ENCODE peak calls at places on chromosomes 16 and 17, in nine cellular contexts. One of them, this sample, is unnamed.

GRCh38 chr16:87344931-87345631 is 27.9 kb upstream of the C16orf95 start:
- DNase-seq in thoracic aorta: no peak
- DNase-seq in upper lobe of right lung: peak
- DNase-seq in OCI-LY7: no peak
- DNase-seq in NCI-H2029: no peak
- DNase-seq in stimulated activated CD4-positive, alpha-beta T cell treated with anti-CD3 and anti-CD28 coated beads, Interleukin-2, amount 100 ng/mL, for 24 hours: peak
- DNase-seq in colonic mucosa: peak
- DNase-seq in GM23338: peak
- DNase-seq in CD4-positive, alpha-beta T cell: peak
- DNase-seq in this sample: peak

GRCh38 chr17:32943647-32944191 is 15.8 kb downstream of the TMEM98 start:
- DNase-seq in stimulated activated CD4-positive, alpha-beta T cell treated with anti-CD3 and anti-CD28 coated beads, Interleukin-2, amount 100 ng/mL, for 24 hours: no peak
- DNase-seq in OCI-LY7: no peak
- DNase-seq in CD4-positive, alpha-beta T cell: no peak
- DNase-seq in NCI-H2029: no peak
- DNase-seq in thoracic aorta: no peak
- DNase-seq in upper lobe of right lung: no peak
- DNase-seq in GM23338: no peak
- DNase-seq in colonic mucosa: no peak
- DNase-seq in this sample: no peak

GRCh38 chr16:84153660-84154214 is 8.6 kb downstream of the DNAAF1 start:
- DNase-seq in GM23338: no peak
- DNase-seq in NCI-H2029: no peak
- DNase-seq in stimulated activated CD4-positive, alpha-beta T cell treated with anti-CD3 and anti-CD28 coated beads, Interleukin-2, amount 100 ng/mL, for 24 hours: no peak
- DNase-seq in OCI-LY7: no peak
- DNase-seq in colonic mucosa: no peak
- DNase-seq in thoracic aorta: no peak
- DNase-seq in upper lobe of right lung: peak
- DNase-seq in CD4-positive, alpha-beta T cell: no peak
- DNase-seq in this sample: no peak

GRCh38 chr17:2180768-2181167 is 122.8 kb downstream of the SMG6 start:
- DNase-seq in colonic mucosa: no peak
- DNase-seq in stimulated activated CD4-positive, alpha-beta T cell treated with anti-CD3 and anti-CD28 coated beads, Interleukin-2, amount 100 ng/mL, for 24 hours: no peak
- DNase-seq in OCI-LY7: no peak
- DNase-seq in GM23338: no peak
- DNase-seq in CD4-positive, alpha-beta T cell: no peak
- DNase-seq in thoracic aorta: no peak
- DNase-seq in NCI-H2029: no peak
- DNase-seq in upper lobe of right lung: no peak
- DNase-seq in this sample: no peak

GRCh38 chr17:35807371-35808144 is 1.7 kb upstream of the TAF15 start:
- DNase-seq in stimulated activated CD4-positive, alpha-beta T cell treated with anti-CD3 and anti-CD28 coated beads, Interleukin-2, amount 100 ng/mL, for 24 hours: no peak
- DNase-seq in NCI-H2029: no peak
- DNase-seq in colonic mucosa: no peak
- DNase-seq in upper lobe of right lung: no peak
- DNase-seq in CD4-positive, alpha-beta T cell: no peak
- DNase-seq in thoracic aorta: no peak
- DNase-seq in GM23338: no peak
- DNase-seq in OCI-LY7: no peak
- DNase-seq in this sample: no peak

GRCh38 chr17:61416540-61417363 is 17.1 kb downstream of the TBX2 start:
- DNase-seq in thoracic aorta: peak
- DNase-seq in CD4-positive, alpha-beta T cell: peak
- DNase-seq in colonic mucosa: peak
- DNase-seq in upper lobe of right lung: peak
- DNase-seq in NCI-H2029: peak
- DNase-seq in GM23338: peak
- DNase-seq in stimulated activated CD4-positive, alpha-beta T cell treated with anti-CD3 and anti-CD28 coated beads, Interleukin-2, amount 100 ng/mL, for 24 hours: peak
- DNase-seq in OCI-LY7: peak
- DNase-seq in this sample: peak

GRCh38 chr16:75305364-75306101 is 54.1 kb upstream of the BCAR1 start:
- DNase-seq in colonic mucosa: peak
- DNase-seq in GM23338: no peak
- DNase-seq in stimulated activated CD4-positive, alpha-beta T cell treated with anti-CD3 and anti-CD28 coated beads, Interleukin-2, amount 100 ng/mL, for 24 hours: peak
- DNase-seq in NCI-H2029: peak
- DNase-seq in upper lobe of right lung: no peak
- DNase-seq in OCI-LY7: no peak
- DNase-seq in CD4-positive, alpha-beta T cell: peak
- DNase-seq in thoracic aorta: peak
- DNase-seq in this sample: peak

GRCh38 chr17:10107320-10108165 is 90.9 kb downstream of the GAS7 start:
- DNase-seq in OCI-LY7: no peak
- DNase-seq in CD4-positive, alpha-beta T cell: no peak
- DNase-seq in thoracic aorta: no peak
- DNase-seq in GM23338: no peak
- DNase-seq in stimulated activated CD4-positive, alpha-beta T cell treated with anti-CD3 and anti-CD28 coated beads, Interleukin-2, amount 100 ng/mL, for 24 hours: no peak
- DNase-seq in upper lobe of right lung: no peak
- DNase-seq in colonic mucosa: no peak
- DNase-seq in NCI-H2029: no peak
- DNase-seq in this sample: peak

GRCh38 chr16:54370653-54371052 is 84.1 kb upstream of the IRX3 start:
- DNase-seq in stimulated activated CD4-positive, alpha-beta T cell treated with anti-CD3 and anti-CD28 coated beads, Interleukin-2, amount 100 ng/mL, for 24 hours: no peak
- DNase-seq in upper lobe of right lung: peak
- DNase-seq in NCI-H2029: no peak
- DNase-seq in colonic mucosa: no peak
- DNase-seq in OCI-LY7: no peak
- DNase-seq in GM23338: peak
- DNase-seq in CD4-positive, alpha-beta T cell: no peak
- DNase-seq in thoracic aorta: no peak
- DNase-seq in this sample: no peak

GRCh38 chr16:69523571-69523970 is 42.2 kb upstream of the NFAT5 start:
- DNase-seq in stimulated activated CD4-positive, alpha-beta T cell treated with anti-CD3 and anti-CD28 coated beads, Interleukin-2, amount 100 ng/mL, for 24 hours: no peak
- DNase-seq in colonic mucosa: peak
- DNase-seq in upper lobe of right lung: no peak
- DNase-seq in GM23338: no peak
- DNase-seq in CD4-positive, alpha-beta T cell: no peak
- DNase-seq in OCI-LY7: no peak
- DNase-seq in NCI-H2029: no peak
- DNase-seq in thoracic aorta: no peak
- DNase-seq in this sample: no peak

GRCh38 chr16:11273721-11274324 is 394 bp upstream of the PRM3 start:
- DNase-seq in upper lobe of right lung: no peak
- DNase-seq in thoracic aorta: no peak
- DNase-seq in GM23338: no peak
- DNase-seq in colonic mucosa: no peak
- DNase-seq in NCI-H2029: no peak
- DNase-seq in OCI-LY7: no peak
- DNase-seq in CD4-positive, alpha-beta T cell: no peak
- DNase-seq in stimulated activated CD4-positive, alpha-beta T cell treated with anti-CD3 and anti-CD28 coated beads, Interleukin-2, amount 100 ng/mL, for 24 hours: no peak
- DNase-seq in this sample: no peak